ENCODE peak calls at places on chromosomes 11 and 22, in nine cellular contexts. One of them, this sample, is unnamed.
A peak's percentile ranks its signal among the peaks of the same experiment; 100 is the strongest.

GRCh38 chr11:15911377-15912044 is 444.8 kb downstream of the SOX6 start:
- DNase-seq in CD8-positive, alpha-beta T cell: no peak
- DNase-seq in GM13977: no peak
- DNase-seq in choroid plexus epithelial cell: peak; percentile 73
- DNase-seq in BJ: no peak
- DNase-seq in nephron progenitor cell: no peak
- DNase-seq in B cell: no peak
- DNase-seq in fibroblast of lung: peak; percentile 60
- DNase-seq in brain microvascular endothelial cell: no peak
- DNase-seq in this sample: no peak

GRCh38 chr11:72239849-72240460 is 4.0 kb downstream of the PHOX2A start:
- DNase-seq in CD8-positive, alpha-beta T cell: no peak
- DNase-seq in GM13977: no peak
- DNase-seq in choroid plexus epithelial cell: peak; percentile 30
- DNase-seq in BJ: no peak
- DNase-seq in nephron progenitor cell: peak; percentile 56
- DNase-seq in B cell: no peak
- DNase-seq in fibroblast of lung: peak; percentile 26
- DNase-seq in brain microvascular endothelial cell: no peak
- DNase-seq in this sample: no peak

GRCh38 chr11:72222907-72223614 is 1.5 kb upstream of the INPPL1 start:
- DNase-seq in CD8-positive, alpha-beta T cell: peak; percentile 91
- DNase-seq in GM13977: peak; percentile 92
- DNase-seq in choroid plexus epithelial cell: peak; percentile 96
- DNase-seq in BJ: peak; percentile 57
- DNase-seq in nephron progenitor cell: peak; percentile 96
- DNase-seq in B cell: peak; percentile 95
- DNase-seq in fibroblast of lung: peak; percentile 91
- DNase-seq in brain microvascular endothelial cell: peak; percentile 83
- DNase-seq in this sample: peak; percentile 95

GRCh38 chr11:120021391-120021953 is 116.4 kb downstream of the TRIM29 start:
- DNase-seq in CD8-positive, alpha-beta T cell: no peak
- DNase-seq in GM13977: no peak
- DNase-seq in choroid plexus epithelial cell: no peak
- DNase-seq in BJ: no peak
- DNase-seq in nephron progenitor cell: no peak
- DNase-seq in B cell: no peak
- DNase-seq in fibroblast of lung: no peak
- DNase-seq in brain microvascular endothelial cell: no peak
- DNase-seq in this sample: no peak

GRCh38 chr22:22748297-22748743 is 103.9 kb downstream of the GGTLC2 start:
- DNase-seq in CD8-positive, alpha-beta T cell: peak; percentile 22
- DNase-seq in GM13977: no peak
- DNase-seq in choroid plexus epithelial cell: peak; percentile 78
- DNase-seq in BJ: no peak
- DNase-seq in nephron progenitor cell: peak; percentile 40
- DNase-seq in B cell: no peak
- DNase-seq in fibroblast of lung: peak; percentile 65
- DNase-seq in brain microvascular endothelial cell: peak; percentile 65
- DNase-seq in this sample: no peak

GRCh38 chr11:132559371-132560036 is 972.8 kb downstream of the OPCML start:
- DNase-seq in CD8-positive, alpha-beta T cell: no peak
- DNase-seq in GM13977: no peak
- DNase-seq in choroid plexus epithelial cell: peak; percentile 31
- DNase-seq in BJ: no peak
- DNase-seq in nephron progenitor cell: no peak
- DNase-seq in B cell: no peak
- DNase-seq in fibroblast of lung: no peak
- DNase-seq in brain microvascular endothelial cell: no peak
- DNase-seq in this sample: no peak

GRCh38 chr11:6022954-6023353 is 7.6 kb downstream of the OR56A1 start:
- DNase-seq in CD8-positive, alpha-beta T cell: no peak
- DNase-seq in GM13977: peak; percentile 31
- DNase-seq in choroid plexus epithelial cell: peak; percentile 58
- DNase-seq in BJ: no peak
- DNase-seq in nephron progenitor cell: peak; percentile 12
- DNase-seq in B cell: no peak
- DNase-seq in fibroblast of lung: peak; percentile 40
- DNase-seq in brain microvascular endothelial cell: peak; percentile 3
- DNase-seq in this sample: no peak

GRCh38 chr11:73225001-73225686 is 7.1 kb downstream of the P2RY2 start:
- DNase-seq in CD8-positive, alpha-beta T cell: no peak
- DNase-seq in GM13977: no peak
- DNase-seq in choroid plexus epithelial cell: no peak
- DNase-seq in BJ: no peak
- DNase-seq in nephron progenitor cell: no peak
- DNase-seq in B cell: no peak
- DNase-seq in fibroblast of lung: no peak
- DNase-seq in brain microvascular endothelial cell: no peak
- DNase-seq in this sample: no peak

GRCh38 chr11:35282226-35282882 is 137.0 kb downstream of the SLC1A2 start:
- DNase-seq in CD8-positive, alpha-beta T cell: no peak
- DNase-seq in GM13977: no peak
- DNase-seq in choroid plexus epithelial cell: peak; percentile 74
- DNase-seq in BJ: no peak
- DNase-seq in nephron progenitor cell: no peak
- DNase-seq in B cell: no peak
- DNase-seq in fibroblast of lung: peak; percentile 59
- DNase-seq in brain microvascular endothelial cell: peak; percentile 57
- DNase-seq in this sample: no peak

GRCh38 chr11:66112041-66112491 is 42.0 kb downstream of the PACS1 start:
- DNase-seq in CD8-positive, alpha-beta T cell: no peak
- DNase-seq in GM13977: no peak
- DNase-seq in choroid plexus epithelial cell: peak; percentile 36
- DNase-seq in BJ: no peak
- DNase-seq in nephron progenitor cell: no peak
- DNase-seq in B cell: no peak
- DNase-seq in fibroblast of lung: no peak
- DNase-seq in brain microvascular endothelial cell: no peak
- DNase-seq in this sample: no peak

GRCh38 chr11:114073506-114074381 is 14.2 kb downstream of the ZBTB16 start:
- DNase-seq in CD8-positive, alpha-beta T cell: no peak
- DNase-seq in GM13977: no peak
- DNase-seq in choroid plexus epithelial cell: no peak
- DNase-seq in BJ: no peak
- DNase-seq in nephron progenitor cell: no peak
- DNase-seq in B cell: no peak
- DNase-seq in fibroblast of lung: no peak
- DNase-seq in brain microvascular endothelial cell: no peak
- DNase-seq in this sample: no peak

GRCh38 chr11:115497303-115497702 is 6.9 kb downstream of the CADM1 start:
- DNase-seq in CD8-positive, alpha-beta T cell: no peak
- DNase-seq in GM13977: peak; percentile 53
- DNase-seq in choroid plexus epithelial cell: no peak
- DNase-seq in BJ: no peak
- DNase-seq in nephron progenitor cell: no peak
- DNase-seq in B cell: no peak
- DNase-seq in fibroblast of lung: no peak
- DNase-seq in brain microvascular endothelial cell: no peak
- DNase-seq in this sample: no peak

GRCh38 chr11:67213251-67213650 is 53.0 kb upstream of the GRK2 start:
- DNase-seq in CD8-positive, alpha-beta T cell: no peak
- DNase-seq in GM13977: peak; percentile 58
- DNase-seq in choroid plexus epithelial cell: no peak
- DNase-seq in BJ: no peak
- DNase-seq in nephron progenitor cell: no peak
- DNase-seq in B cell: peak; percentile 52
- DNase-seq in fibroblast of lung: no peak
- DNase-seq in brain microvascular endothelial cell: no peak
- DNase-seq in this sample: peak; percentile 41

GRCh38 chr22:25334091-25334490 is 114.7 kb downstream of the CRYBB2 start:
- DNase-seq in CD8-positive, alpha-beta T cell: peak; percentile 5
- DNase-seq in GM13977: no peak
- DNase-seq in choroid plexus epithelial cell: peak; percentile 10
- DNase-seq in BJ: no peak
- DNase-seq in nephron progenitor cell: peak; percentile 78
- DNase-seq in B cell: peak; percentile 47
- DNase-seq in fibroblast of lung: peak; percentile 4
- DNase-seq in brain microvascular endothelial cell: peak; percentile 43
- DNase-seq in this sample: no peak

GRCh38 chr11:128451651-128452470 is 135.5 kb downstream of the ETS1 start:
- DNase-seq in CD8-positive, alpha-beta T cell: no peak
- DNase-seq in GM13977: peak; percentile 52
- DNase-seq in choroid plexus epithelial cell: peak; percentile 87
- DNase-seq in BJ: no peak
- DNase-seq in nephron progenitor cell: no peak
- DNase-seq in B cell: no peak
- DNase-seq in fibroblast of lung: peak; percentile 66
- DNase-seq in brain microvascular endothelial cell: peak; percentile 57
- DNase-seq in this sample: no peak

GRCh38 chr22:38751422-38752346 is 4.1 kb downstream of the SUN2 start:
- DNase-seq in CD8-positive, alpha-beta T cell: peak; percentile 76
- DNase-seq in GM13977: peak; percentile 87
- DNase-seq in choroid plexus epithelial cell: no peak
- DNase-seq in BJ: no peak
- DNase-seq in nephron progenitor cell: no peak
- DNase-seq in B cell: peak; percentile 87
- DNase-seq in fibroblast of lung: no peak
- DNase-seq in brain microvascular endothelial cell: no peak
- DNase-seq in this sample: peak; percentile 83

GRCh38 chr11:69084371-69084770 is 35.6 kb downstream of the TPCN2 start:
- DNase-seq in CD8-positive, alpha-beta T cell: no peak
- DNase-seq in GM13977: no peak
- DNase-seq in choroid plexus epithelial cell: no peak
- DNase-seq in BJ: no peak
- DNase-seq in nephron progenitor cell: no peak
- DNase-seq in B cell: no peak
- DNase-seq in fibroblast of lung: no peak
- DNase-seq in brain microvascular endothelial cell: no peak
- DNase-seq in this sample: no peak

GRCh38 chr11:68076371-68077042 is 37.7 kb downstream of the TCIRG1 start:
- DNase-seq in CD8-positive, alpha-beta T cell: no peak
- DNase-seq in GM13977: no peak
- DNase-seq in choroid plexus epithelial cell: peak; percentile 18
- DNase-seq in BJ: no peak
- DNase-seq in nephron progenitor cell: no peak
- DNase-seq in B cell: no peak
- DNase-seq in fibroblast of lung: no peak
- DNase-seq in brain microvascular endothelial cell: no peak
- DNase-seq in this sample: no peak

GRCh38 chr11:34278708-34279297 is 79.0 kb downstream of the ABTB2 start:
- DNase-seq in CD8-positive, alpha-beta T cell: no peak
- DNase-seq in GM13977: peak; percentile 61
- DNase-seq in choroid plexus epithelial cell: no peak
- DNase-seq in BJ: no peak
- DNase-seq in nephron progenitor cell: no peak
- DNase-seq in B cell: no peak
- DNase-seq in fibroblast of lung: no peak
- DNase-seq in brain microvascular endothelial cell: no peak
- DNase-seq in this sample: no peak

GRCh38 chr11:117792241-117792640 is 4.8 kb downstream of the DSCAML1 start:
- DNase-seq in CD8-positive, alpha-beta T cell: no peak
- DNase-seq in GM13977: no peak
- DNase-seq in choroid plexus epithelial cell: no peak
- DNase-seq in BJ: no peak
- DNase-seq in nephron progenitor cell: no peak
- DNase-seq in B cell: no peak
- DNase-seq in fibroblast of lung: no peak
- DNase-seq in brain microvascular endothelial cell: no peak
- DNase-seq in this sample: no peak

GRCh38 chr11:102010776-102011500 is 36.3 kb upstream of the CFAP300 start:
- DNase-seq in CD8-positive, alpha-beta T cell: no peak
- DNase-seq in GM13977: no peak
- DNase-seq in choroid plexus epithelial cell: peak; percentile 90
- DNase-seq in BJ: peak; percentile 45
- DNase-seq in nephron progenitor cell: peak; percentile 42
- DNase-seq in B cell: no peak
- DNase-seq in fibroblast of lung: peak; percentile 79
- DNase-seq in brain microvascular endothelial cell: peak; percentile 89
- DNase-seq in this sample: no peak

GRCh38 chr11:88352139-88352538 is 14.6 kb upstream of the CTSC start:
- DNase-seq in CD8-positive, alpha-beta T cell: no peak
- DNase-seq in GM13977: no peak
- DNase-seq in choroid plexus epithelial cell: peak; percentile 92
- DNase-seq in BJ: peak; percentile 33
- DNase-seq in nephron progenitor cell: no peak
- DNase-seq in B cell: no peak
- DNase-seq in fibroblast of lung: peak; percentile 34
- DNase-seq in brain microvascular endothelial cell: peak; percentile 57
- DNase-seq in this sample: no peak

GRCh38 chr22:30087611-30088010 is 7.3 kb downstream of the HORMAD2 start:
- DNase-seq in CD8-positive, alpha-beta T cell: no peak
- DNase-seq in GM13977: no peak
- DNase-seq in choroid plexus epithelial cell: no peak
- DNase-seq in BJ: no peak
- DNase-seq in nephron progenitor cell: no peak
- DNase-seq in B cell: no peak
- DNase-seq in fibroblast of lung: no peak
- DNase-seq in brain microvascular endothelial cell: no peak
- DNase-seq in this sample: no peak
- TF ChIP-seq CTCF in CD8-positive, alpha-beta T cell: no peak
- TF ChIP-seq CTCF in GM13977: no peak
- TF ChIP-seq CTCF in choroid plexus epithelial cell: no peak
- TF ChIP-seq CTCF in BJ: no peak
- TF ChIP-seq CTCF in nephron progenitor cell: no peak
- TF ChIP-seq CTCF in B cell: no peak
- TF ChIP-seq CTCF in fibroblast of lung: no peak
- TF ChIP-seq CTCF in brain microvascular endothelial cell: no peak
- TF ChIP-seq CTCF in this sample: no peak

DNA sequence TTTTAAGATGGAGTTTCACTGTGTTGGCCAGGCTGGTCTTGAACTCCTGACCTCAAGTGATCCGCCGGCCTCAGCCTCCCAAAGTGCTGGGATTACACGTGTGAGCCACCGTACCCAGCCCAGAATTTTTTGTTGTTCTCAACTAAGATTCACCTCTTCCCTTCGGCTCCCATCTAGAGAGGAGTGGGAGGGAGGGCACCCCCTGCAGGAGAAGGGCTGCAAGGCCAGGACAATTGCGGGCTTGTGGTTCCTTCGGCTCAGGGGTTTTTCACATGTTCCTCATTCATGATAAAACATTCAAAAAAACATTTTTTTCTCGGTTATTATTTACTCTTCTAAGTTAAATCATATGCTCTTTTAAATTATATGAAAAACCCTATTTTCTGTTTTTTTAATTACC is 201.1 kb upstream of the LRRC4C start:
- DNase-seq in CD8-positive, alpha-beta T cell: no peak
- DNase-seq in GM13977: no peak
- DNase-seq in choroid plexus epithelial cell: no peak
- DNase-seq in BJ: no peak
- DNase-seq in nephron progenitor cell: no peak
- DNase-seq in B cell: no peak
- DNase-seq in fibroblast of lung: no peak
- DNase-seq in brain microvascular endothelial cell: no peak
- DNase-seq in this sample: no peak
- TF ChIP-seq CTCF in CD8-positive, alpha-beta T cell: no peak
- TF ChIP-seq CTCF in GM13977: peak; percentile 11
- TF ChIP-seq CTCF in choroid plexus epithelial cell: no peak
- TF ChIP-seq CTCF in BJ: no peak
- TF ChIP-seq CTCF in nephron progenitor cell: no peak
- TF ChIP-seq CTCF in B cell: no peak
- TF ChIP-seq CTCF in fibroblast of lung: no peak
- TF ChIP-seq CTCF in brain microvascular endothelial cell: peak; percentile 17
- TF ChIP-seq CTCF in this sample: peak; percentile 5

GRCh38 chr11:82939456-82939855 is 37.9 kb downstream of the DDIAS start:
- DNase-seq in CD8-positive, alpha-beta T cell: no peak
- DNase-seq in GM13977: no peak
- DNase-seq in choroid plexus epithelial cell: no peak
- DNase-seq in BJ: no peak
- DNase-seq in nephron progenitor cell: no peak
- DNase-seq in B cell: no peak
- DNase-seq in fibroblast of lung: no peak
- DNase-seq in brain microvascular endothelial cell: no peak
- DNase-seq in this sample: no peak
- TF ChIP-seq CTCF in CD8-positive, alpha-beta T cell: no peak
- TF ChIP-seq CTCF in GM13977: no peak
- TF ChIP-seq CTCF in choroid plexus epithelial cell: no peak
- TF ChIP-seq CTCF in BJ: no peak
- TF ChIP-seq CTCF in nephron progenitor cell: no peak
- TF ChIP-seq CTCF in B cell: no peak
- TF ChIP-seq CTCF in fibroblast of lung: no peak
- TF ChIP-seq CTCF in brain microvascular endothelial cell: no peak
- TF ChIP-seq CTCF in this sample: no peak

GRCh38 chr11:20634044-20634443 is 34.6 kb downstream of the SLC6A5 start:
- DNase-seq in CD8-positive, alpha-beta T cell: no peak
- DNase-seq in GM13977: no peak
- DNase-seq in choroid plexus epithelial cell: no peak
- DNase-seq in BJ: no peak
- DNase-seq in nephron progenitor cell: no peak
- DNase-seq in B cell: no peak
- DNase-seq in fibroblast of lung: no peak
- DNase-seq in brain microvascular endothelial cell: no peak
- DNase-seq in this sample: no peak
- TF ChIP-seq CTCF in CD8-positive, alpha-beta T cell: no peak
- TF ChIP-seq CTCF in GM13977: no peak
- TF ChIP-seq CTCF in choroid plexus epithelial cell: no peak
- TF ChIP-seq CTCF in BJ: no peak
- TF ChIP-seq CTCF in nephron progenitor cell: no peak
- TF ChIP-seq CTCF in B cell: no peak
- TF ChIP-seq CTCF in fibroblast of lung: no peak
- TF ChIP-seq CTCF in brain microvascular endothelial cell: no peak
- TF ChIP-seq CTCF in this sample: peak; percentile 15

This sample was measured in GM06990.